ENCODE peak calls at places on chromosome 2, in nine cellular contexts. C, Q, S, X, A, L, D, N and F are unnamed samples.

GRCh38 chr2:136117909-136118818 is at the start of gene CXCR4:
- DNase-seq in C (peak), Q (peak), S (peak), X (no peak), A (peak), L (peak), D (peak), N (peak), F (no peak)

GRCh38 chr2:100017633-100018032 is 124.8 kb downstream of the AFF3 start:
- DNase-seq in C (no peak), Q (peak), S (no peak), X (no peak), A (no peak), L (no peak), D (peak), N (no peak), F (no peak)

GRCh38 chr2:1628893-1629292 is 115.4 kb downstream of the PXDN start:
- DNase-seq in C (no peak), Q (peak), S (no peak), X (peak), A (no peak), L (no peak), D (peak), N (no peak), F (no peak)

GRCh38 chr2:186995092-186995491 is 146.1 kb upstream of the ZSWIM2 start:
- DNase-seq in C (no peak), Q (peak), S (no peak), X (no peak), A (no peak), L (no peak), D (peak), N (no peak), F (no peak)

GRCh38 chr2:163611557-163611906 is 124.3 kb downstream of the FIGN start:
- DNase-seq in C (no peak), Q (no peak), S (no peak), X (no peak), A (no peak), L (no peak), D (no peak), N (no peak), F (no peak)

GRCh38 chr2:133026536-133027177 is 356.7 kb upstream of the LYPD1 start:
- DNase-seq in C (no peak), Q (peak), S (no peak), X (no peak), A (no peak), L (no peak), D (no peak), N (peak), F (no peak)

GRCh38 chr2:151860613-151861146 is 32.5 kb upstream of the ARL5A start:
- DNase-seq in C (no peak), Q (no peak), S (no peak), X (no peak), A (no peak), L (no peak), D (no peak), N (no peak), F (no peak)

GRCh38 chr2:215680605-215681598 is 245.0 kb upstream of the FN1 start:
- DNase-seq in C (no peak), Q (peak), S (no peak), X (no peak), A (peak), L (no peak), D (peak), N (no peak), F (no peak)

GRCh38 chr2:3505771-3506170 is 13.6 kb downstream of the ADI1 start:
- DNase-seq in C (no peak), Q (no peak), S (no peak), X (peak), A (no peak), L (no peak), D (no peak), N (peak), F (no peak)

GRCh38 chr2:112540906-112541305 is 1.4 kb upstream of the POLR1B start:
- DNase-seq in C (no peak), Q (no peak), S (no peak), X (no peak), A (no peak), L (no peak), D (no peak), N (no peak), F (no peak)
- H3K4me3 ChIP-seq in C (peak), Q (no peak), S (no peak), X (no peak), A (peak), L (no peak), D (no peak), N (peak), F (no peak)

DNA sequence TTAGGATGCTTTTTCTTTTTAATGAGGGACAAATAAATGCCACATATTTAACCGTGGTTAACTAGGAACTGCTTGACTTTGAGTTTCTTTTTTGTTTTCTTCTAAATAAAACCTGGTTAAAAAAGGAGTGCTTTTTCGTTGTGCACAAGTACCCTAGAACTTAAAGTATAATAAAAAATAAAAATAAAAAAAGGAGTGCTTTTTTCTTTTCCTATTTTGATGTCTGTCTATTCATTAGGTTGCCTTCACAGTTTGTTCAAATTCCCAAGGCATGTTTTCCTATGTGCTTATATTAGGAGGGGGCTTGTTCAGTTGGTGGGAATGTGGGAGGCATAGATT is 4.4 kb downstream of the FOSL2 start:
- DNase-seq in C (no peak), Q (no peak), S (no peak), X (no peak), A (no peak), L (no peak), D (no peak), N (no peak), F (no peak)
- TF ChIP-seq CTCF in C (no peak), Q (no peak), S (no peak), X (peak), A (no peak), L (no peak), D (no peak), N (no peak), F (no peak)

GRCh38 chr2:175019566-175020327 is 14.6 kb upstream of the CHN1 start:
- DNase-seq in C (no peak), Q (no peak), S (no peak), X (no peak), A (no peak), L (no peak), D (no peak), N (no peak), F (no peak)

GRCh38 chr2:175012516-175012915 is 7.3 kb upstream of the CHN1 start:
- DNase-seq in C (no peak), Q (no peak), S (no peak), X (no peak), A (no peak), L (no peak), D (no peak), N (no peak), F (no peak)

GRCh38 chr2:175022923-175023322 is 17.7 kb upstream of the CHN1 start:
- DNase-seq in C (no peak), Q (no peak), S (no peak), X (no peak), A (no peak), L (no peak), D (no peak), N (no peak), F (no peak)

GRCh38 chr2:175015340-175015739 is 10.2 kb upstream of the CHN1 start:
- DNase-seq in C (no peak), Q (no peak), S (no peak), X (no peak), A (no peak), L (no peak), D (peak), N (no peak), F (no peak)

DNA sequence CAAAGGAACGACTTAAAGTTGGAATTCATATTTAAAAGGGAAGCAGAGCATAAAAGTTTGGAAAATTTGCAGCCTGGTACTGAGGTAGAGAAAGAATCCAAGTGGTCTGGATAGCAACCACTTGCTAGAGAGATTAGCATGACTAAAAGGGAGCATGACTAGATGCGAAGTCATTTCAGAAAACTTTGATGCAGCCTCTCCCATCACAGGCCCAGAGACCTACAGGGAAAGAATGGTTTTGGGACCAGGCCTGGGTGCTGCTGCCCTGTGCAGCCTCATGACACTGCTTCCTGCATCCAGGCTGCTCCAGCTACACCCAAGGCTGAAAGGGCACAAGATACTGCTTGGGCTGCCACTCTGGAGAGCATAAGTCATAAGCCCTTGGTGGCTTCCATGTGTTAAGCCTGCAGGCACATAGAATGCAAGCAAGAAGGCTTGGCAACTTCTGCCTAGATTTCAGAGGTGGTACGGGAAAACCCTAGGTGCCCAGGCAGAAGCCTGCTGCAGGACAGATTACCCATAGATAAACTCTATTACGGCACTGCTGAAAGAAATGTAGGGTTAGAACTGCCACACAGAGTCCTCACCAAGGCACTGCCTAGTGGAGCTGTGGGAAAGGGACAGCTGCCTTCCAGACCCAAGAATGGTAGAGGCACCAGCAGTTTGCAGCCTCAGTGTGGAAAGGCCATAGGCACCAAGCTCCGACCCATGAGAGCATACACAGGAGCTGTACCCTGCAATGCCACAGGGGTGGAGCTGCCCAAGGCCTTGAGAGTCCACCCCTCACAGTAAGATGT is 12.6 kb upstream of the CHN1 start:
- DNase-seq in C (no peak), Q (peak), S (no peak), X (no peak), A (no peak), L (no peak), D (no peak), N (no peak), F (no peak)
- H3K4me3 ChIP-seq in C (no peak), Q (no peak), S (no peak), X (no peak), A (no peak), L (no peak), D (no peak), N (no peak), F (no peak)

DNA sequence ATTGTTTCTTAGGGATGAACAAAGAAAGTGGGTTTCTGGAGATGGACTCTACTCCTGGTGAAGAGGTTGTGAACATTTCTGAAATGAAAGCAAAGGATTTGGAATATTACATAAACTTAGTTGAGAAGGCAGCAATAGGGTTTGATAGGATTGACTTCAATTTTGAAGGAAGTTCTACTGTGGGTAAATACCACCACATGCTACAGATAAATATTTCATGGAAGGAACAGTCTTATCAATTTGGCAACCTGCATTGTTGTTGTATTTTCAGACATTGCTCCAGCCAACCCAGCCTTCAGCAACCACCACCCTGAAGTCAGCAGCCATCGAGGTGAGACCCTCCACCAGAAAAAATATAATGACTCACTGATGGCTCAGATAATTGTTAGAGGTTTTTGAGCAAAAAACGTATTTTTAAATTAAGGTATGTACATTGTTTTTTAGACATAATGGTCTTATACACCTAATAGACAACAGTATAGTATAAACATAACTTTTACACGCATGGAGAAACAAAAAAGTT is 10.0 kb downstream of the RDH14 start:
- DNase-seq in C (no peak), Q (no peak), S (no peak), X (no peak), A (no peak), L (no peak), D (no peak), N (no peak), F (no peak)
- TF ChIP-seq CTCF in C (no peak), Q (no peak), S (no peak), X (no peak), A (no peak), L (no peak), D (no peak), N (no peak), F (no peak)

DNA sequence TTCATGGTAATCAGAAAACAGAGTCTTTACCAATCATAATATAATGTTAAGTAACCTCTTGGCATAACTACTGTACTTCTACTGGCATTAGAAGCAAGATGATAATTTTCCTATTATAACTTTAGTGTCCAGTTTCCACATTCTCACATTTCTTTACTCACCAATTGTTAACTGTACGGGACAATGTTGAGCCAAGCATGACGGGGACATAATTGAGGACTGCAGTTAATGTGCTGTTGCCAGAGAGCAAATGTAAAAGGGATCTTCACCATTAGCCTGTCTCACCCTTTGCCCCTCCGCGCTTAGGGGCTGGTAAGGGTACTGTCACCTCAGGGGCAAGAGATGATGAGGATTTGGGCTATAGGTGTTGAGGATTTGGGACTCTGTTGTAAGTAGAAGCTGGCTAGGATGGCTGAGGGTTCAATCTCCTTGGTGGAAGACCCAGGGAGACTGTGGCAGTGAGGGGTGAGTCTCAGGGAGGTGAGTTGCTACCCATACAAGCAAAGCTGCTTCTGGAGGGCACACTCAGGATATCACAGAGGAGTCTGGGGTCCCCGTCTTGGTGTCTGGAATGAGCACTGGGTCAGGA is 54.4 kb upstream of the IL1RL1 start:
- DNase-seq in C (no peak), Q (no peak), S (no peak), X (no peak), A (no peak), L (no peak), D (no peak), N (no peak), F (no peak)
- H3K4me3 ChIP-seq in C (no peak), Q (no peak), S (no peak), X (no peak), A (no peak), L (no peak), D (no peak), N (no peak), F (no peak)

GRCh38 chr2:231715499-231715837 is 7.1 kb downstream of the PTMA start:
- DNase-seq in C (peak), Q (no peak), S (no peak), X (no peak), A (no peak), L (peak), D (no peak), N (no peak), F (no peak)
- TF ChIP-seq CTCF in C (peak), Q (no peak), S (peak), X (no peak), A (no peak), L (no peak), D (no peak), N (no peak), F (no peak)

DNA sequence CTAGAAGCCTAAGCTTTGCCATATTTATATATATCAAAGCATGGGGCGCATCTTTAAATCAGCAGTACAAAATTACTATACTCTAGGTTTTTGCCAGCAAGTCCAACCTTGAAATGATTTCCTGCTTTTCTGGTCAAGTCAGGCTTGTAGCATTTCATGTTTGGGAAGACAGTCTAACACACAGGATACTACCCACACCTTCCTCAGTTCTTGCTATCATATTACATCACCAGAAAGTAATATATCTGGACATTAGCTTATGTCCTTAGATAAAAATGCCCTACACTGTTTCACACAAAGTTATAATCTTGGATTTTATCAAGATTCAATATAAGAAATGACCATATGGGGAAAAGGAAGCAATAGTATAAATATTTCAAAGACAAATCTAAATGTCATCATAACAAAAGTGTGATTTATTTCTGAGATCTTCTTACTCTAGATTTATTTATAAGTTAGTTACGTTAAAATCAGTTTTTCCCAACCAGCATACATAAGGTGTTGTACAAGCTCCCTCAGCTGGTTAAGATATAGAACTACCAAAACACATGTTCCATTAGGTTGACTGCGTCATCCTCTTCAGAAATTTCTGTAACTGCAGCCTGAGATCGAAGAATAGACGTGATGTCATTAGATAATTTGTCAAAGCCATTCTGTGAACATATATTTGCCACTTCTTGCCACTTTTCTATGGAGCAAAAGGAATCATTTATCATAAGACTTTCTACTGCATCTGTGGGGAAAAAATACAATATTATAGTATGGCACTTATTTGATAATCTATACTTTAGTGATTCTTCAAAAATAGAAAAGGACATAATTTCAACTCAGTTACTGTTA is 56.6 kb downstream of the CLHC1 start:
- DNase-seq in C (no peak), Q (peak), S (no peak), X (no peak), A (no peak), L (no peak), D (peak), N (no peak), F (no peak)
- H3K4me3 ChIP-seq in C (no peak), Q (no peak), S (no peak), X (no peak), A (no peak), L (no peak), D (no peak), N (no peak), F (no peak)